ENCODE peak calls at places on chromosomes 4 and X, in ten cellular contexts. W is neural progenitor cell; B is T-helper 1 cell; U is RCC 7860; P is activated naive CD8-positive, alpha-beta T cell treated with anti-CD3 and anti-CD28 coated beads, Interleukin-2, amount 50 U/mL, for 24 hours; Z is posterior cingulate gyrus; G is CD4-positive, CD25-positive, alpha-beta regulatory T cell; D is GM19239; H is NCI-H510A; J is hypothalamus. S is an unnamed sample.

GRCh38 chrX:129613596-129613995 is 41.2 kb downstream of the APLN start:
- DNase-seq in G (no peak), H (no peak), U (no peak), Z (no peak), J (no peak), P (no peak), D (no peak), B (no peak), W (no peak), S (no peak)

GRCh38 chr4:182346250-182346649 is 103.0 kb downstream of the TENM3 start:
- DNase-seq in W (peak; percentile 57), B (no peak), Z (no peak), D (no peak), J (no peak), U (no peak), P (no peak), H (no peak), G (no peak), S (no peak)

GRCh38 chr4:128284317-128284716 is 3.3 kb downstream of the PGRMC2 start:
- DNase-seq in H (no peak), J (no peak), G (no peak), U (no peak), B (no peak), Z (no peak), P (no peak), W (no peak), D (no peak), S (no peak)

GRCh38 chr4:55866973-55867574 is 13.6 kb downstream of the EXOC1 start:
- DNase-seq in D (no peak), H (peak; percentile 4), B (no peak), W (peak; percentile 78), Z (no peak), G (peak; percentile 74), U (peak; percentile 53), P (no peak), J (peak; percentile 7), S (no peak)

GRCh38 chrX:57655065-57655464 is 25.0 kb downstream of the NLRP2B start:
- DNase-seq in J (no peak), H (no peak), D (no peak), B (no peak), Z (no peak), G (no peak), P (no peak), U (no peak), W (no peak), S (no peak)

GRCh38 chr4:11497212-11497806 is 68.6 kb upstream of the HS3ST1 start:
- DNase-seq in B (no peak), J (no peak), Z (no peak), G (peak; percentile 52), H (no peak), W (no peak), D (no peak), U (peak; percentile 17), P (no peak), S (no peak)

GRCh38 chr4:78784255-78784654 is 8.1 kb downstream of the BMP2K start:
- DNase-seq in D (no peak), W (peak; percentile 31), U (peak; percentile 6), P (no peak), J (no peak), B (no peak), G (no peak), H (no peak), Z (no peak), S (no peak)

GRCh38 chr4:165398570-165398969 is 19.8 kb downstream of the CPE start:
- DNase-seq in J (no peak), U (no peak), B (no peak), W (peak; percentile 35), Z (no peak), H (peak; percentile 85), D (no peak), G (peak; percentile 14), P (no peak), S (no peak)

GRCh38 chr4:87080462-87080861 is 140.0 kb downstream of the KLHL8 start:
- DNase-seq in G (no peak), B (no peak), P (no peak), Z (no peak), H (no peak), D (no peak), J (no peak), U (no peak), W (no peak), S (no peak)

GRCh38 chrX:151359341-151359740 is 37.7 kb upstream of the VMA21 start:
- DNase-seq in Z (no peak), B (no peak), J (no peak), U (no peak), H (no peak), P (no peak), G (no peak), W (peak; percentile 48), D (no peak), S (no peak)

GRCh38 chr4:81467672-81467964 is 4.1 kb downstream of the RASGEF1B start:
- DNase-seq in W (no peak), Z (no peak), H (no peak), U (no peak), J (no peak), D (no peak), P (no peak), G (no peak), B (no peak), S (no peak)

GRCh38 chr4:1523907-1524636 is 117.8 kb upstream of the NKX1-1 start:
- DNase-seq in G (no peak), D (no peak), P (no peak), U (no peak), J (no peak), H (no peak), Z (peak; percentile 16), B (no peak), W (peak; percentile 39), S (no peak)

GRCh38 chr4:102400898-102401297 is 55.6 kb upstream of the SLC39A8 start:
- DNase-seq in B (no peak), W (no peak), J (no peak), P (no peak), H (no peak), U (no peak), G (no peak), Z (no peak), D (no peak), S (no peak)

GRCh38 chrX:2478546-2479419 is 22.0 kb downstream of the DHRSX start:
- DNase-seq in U (no peak), D (no peak), P (no peak), J (no peak), H (no peak), G (no peak), B (no peak), Z (no peak), W (no peak), S (no peak)

GRCh38 chr4:163527172-163527571 is 32.7 kb downstream of the TMA16 start:
- DNase-seq in B (no peak), G (no peak), U (no peak), J (no peak), H (no peak), D (no peak), Z (no peak), P (no peak), W (no peak), S (no peak)

GRCh38 chr4:169619518-169619957 is 840 bp upstream of the CLCN3 start:
- DNase-seq in W (peak; percentile 44), J (peak; percentile 32), G (peak; percentile 75), B (peak; percentile 37), Z (no peak), D (no peak), H (peak; percentile 8), P (peak; percentile 33), U (peak; percentile 33), S (peak; percentile 35)

GRCh38 chr4:83150563-83151330 is 36.2 kb upstream of the PLAC8 start:
- DNase-seq in W (no peak), G (no peak), H (no peak), B (no peak), U (peak; percentile 28), D (no peak), J (no peak), P (no peak), Z (no peak), S (no peak)

S was measured in stimulated activated naive B cell treated with anti-CD40 and anti-IgM and Interleukin-4, amounts not matched to agents 10 μg/mL and 1 μg/mL and 100 μg/mL, for 72 hours.